ENCODE peak calls at places on chromosomes 12 and 14, in seven cellular contexts. R is NCI-H1105, V is iPS DF 6.9, O is COLO829, E is dermis blood vessel endothelial cell, K is mesendoderm, B is endothelial cell. P is an unnamed sample.

GRCh38 chr12:81170072-81170471 is 92.2 kb downstream of the ACSS3 start:
- DNase-seq in R (no peak), V (no peak), O (no peak), E (no peak), K (no peak), B (no peak), P (no peak)

GRCh38 chr14:91858536-91859275 is 8.6 kb downstream of the TC2N start:
- DNase-seq in R (no peak), V (no peak), O (peak), E (no peak), K (peak), B (no peak), P (no peak)

GRCh38 chr12:56804684-56805083 is 41.6 kb downstream of the HSD17B6 start:
- DNase-seq in R (no peak), V (no peak), O (no peak), E (no peak), K (no peak), B (no peak), P (no peak)

GRCh38 chr14:92386637-92387036 is 63.7 kb downstream of the SLC24A4 start:
- DNase-seq in R (no peak), V (no peak), O (no peak), E (no peak), K (no peak), B (no peak), P (no peak)

GRCh38 chr12:108663324-108664015 is 29.8 kb upstream of the SELPLG start:
- DNase-seq in R (no peak), V (no peak), O (no peak), E (no peak), K (no peak), B (no peak), P (no peak)

GRCh38 chr14:41607119-41607785 is 576 bp downstream of the LRFN5 start:
- DNase-seq in R (peak), V (no peak), O (no peak), E (peak), K (no peak), B (peak), P (peak)

GRCh38 chr12:48414046-48414445 is 58.3 kb upstream of the ANP32D start:
- DNase-seq in R (no peak), V (no peak), O (no peak), E (no peak), K (no peak), B (no peak), P (no peak)

GRCh38 chr12:108783446-108783845 is 52.1 kb upstream of the CORO1C start:
- DNase-seq in R (no peak), V (no peak), O (no peak), E (no peak), K (no peak), B (no peak), P (no peak)

GRCh38 chr14:23006544-23007419 is 3.2 kb downstream of the C14orf93 start:
- DNase-seq in R (peak), V (peak), O (peak), E (peak), K (peak), B (peak), P (peak)

GRCh38 chr12:94481734-94482133 is 22.1 kb upstream of the CEP83 start:
- DNase-seq in R (no peak), V (no peak), O (peak), E (no peak), K (no peak), B (no peak), P (no peak)